ENCODE peak calls at places on chromosomes 1 and 21, in nine cellular contexts. W is GM23248; H is bronchial epithelial cell; B is CD8-positive, alpha-beta memory T cell; T is body of pancreas; Y is CD4-positive, alpha-beta memory T cell; C is epithelial cell of esophagus; E is heart left ventricle; G is NT2/D1. I is an unnamed sample.

GRCh38 chr1:29126198-29126597 is 2.5 kb upstream of the TMEM200B start:
- DNase-seq in W (no peak), H (no peak), B (no peak), T (no peak), Y (no peak), C (no peak), E (no peak), G (no peak), I (no peak)

GRCh38 chr1:223363057-223363855 is 720 bp downstream of the SUSD4 start:
- DNase-seq in W (peak), H (no peak), B (peak), T (peak), Y (peak), C (no peak), E (peak), G (no peak), I (peak)

GRCh38 chr1:157482717-157483116 is 69.6 kb downstream of the FCRL5 start:
- DNase-seq in W (no peak), H (no peak), B (no peak), T (no peak), Y (no peak), C (no peak), E (no peak), G (no peak), I (no peak)

GRCh38 chr1:199646761-199647160 is 380.7 kb upstream of the NR5A2 start:
- DNase-seq in W (no peak), H (no peak), B (no peak), T (peak), Y (no peak), C (no peak), E (no peak), G (no peak), I (no peak)

GRCh38 chr1:197618065-197618464 is 157.2 kb downstream of the DENND1B start:
- DNase-seq in W (peak), H (no peak), B (no peak), T (no peak), Y (no peak), C (peak), E (no peak), G (no peak), I (peak)

GRCh38 chr1:110210604-110211502 is 739 bp downstream of the KCNC4 start:
- DNase-seq in W (peak), H (no peak), B (peak), T (peak), Y (peak), C (peak), E (peak), G (no peak), I (no peak)

GRCh38 chr1:230175839-230176238 is 108.8 kb downstream of the GALNT2 start:
- DNase-seq in W (no peak), H (no peak), B (no peak), T (no peak), Y (no peak), C (no peak), E (no peak), G (no peak), I (no peak)

GRCh38 chr21:15627011-15627410 is 102.8 kb upstream of the USP25 start:
- DNase-seq in W (no peak), H (no peak), B (no peak), T (no peak), Y (no peak), C (no peak), E (no peak), G (no peak), I (no peak)

GRCh38 chr1:86258106-86258505 is 101.5 kb upstream of the COL24A1 start:
- DNase-seq in W (peak), H (peak), B (no peak), T (no peak), Y (no peak), C (peak), E (no peak), G (no peak), I (no peak)

GRCh38 chr1:3249846-3250501 is 181.0 kb downstream of the PRDM16 start:
- DNase-seq in W (no peak), H (no peak), B (no peak), T (peak), Y (no peak), C (no peak), E (no peak), G (no peak), I (no peak)

GRCh38 chr1:60992165-60992564 is 90.2 kb upstream of the NFIA start:
- DNase-seq in W (no peak), H (no peak), B (no peak), T (no peak), Y (no peak), C (no peak), E (no peak), G (no peak), I (no peak)

GRCh38 chr1:111234258-111234657 is 6.7 kb downstream of the CHI3L2 start:
- DNase-seq in W (peak), H (peak), B (no peak), T (no peak), Y (no peak), C (peak), E (no peak), G (no peak), I (no peak)

GRCh38 chr1:31004231-31004621 is 61.3 kb downstream of the PUM1 start:
- DNase-seq in W (no peak), H (no peak), B (no peak), T (no peak), Y (no peak), C (no peak), E (no peak), G (no peak), I (no peak)

GRCh38 chr1:214686497-214686896 is 83.5 kb downstream of the CENPF start:
- DNase-seq in W (no peak), H (no peak), B (no peak), T (no peak), Y (no peak), C (no peak), E (no peak), G (no peak), I (no peak)

GRCh38 chr1:238823416-238823815 is 563.0 kb upstream of the CHRM3 start:
- DNase-seq in W (no peak), H (no peak), B (no peak), T (no peak), Y (no peak), C (no peak), E (no peak), G (no peak), I (no peak)

GRCh38 chr1:153805042-153805745 is 30.0 kb downstream of the SLC27A3 start:
- DNase-seq in W (peak), H (peak), B (peak), T (peak), Y (peak), C (peak), E (no peak), G (no peak), I (peak)

GRCh38 chr1:147907786-147908509 is 5.4 kb downstream of the GJA8 start:
- DNase-seq in W (no peak), H (no peak), B (no peak), T (no peak), Y (no peak), C (no peak), E (no peak), G (no peak), I (no peak)

GRCh38 chr1:37177230-37177864 is 143.0 kb upstream of the GRIK3 start:
- DNase-seq in W (peak), H (peak), B (no peak), T (peak), Y (no peak), C (peak), E (no peak), G (peak), I (no peak)

GRCh38 chr1:61268546-61269243 is 186.3 kb downstream of the NFIA start:
- DNase-seq in W (no peak), H (no peak), B (no peak), T (no peak), Y (no peak), C (no peak), E (no peak), G (no peak), I (no peak)

GRCh38 chr1:152109231-152109997 is 5.8 kb downstream of the TCHH start:
- DNase-seq in W (peak), H (no peak), B (no peak), T (no peak), Y (no peak), C (peak), E (no peak), G (no peak), I (no peak)

GRCh38 chr1:198643001-198643400 is 4.2 kb downstream of the PTPRC start:
- DNase-seq in W (no peak), H (no peak), B (no peak), T (no peak), Y (no peak), C (no peak), E (no peak), G (no peak), I (no peak)

GRCh38 chr1:11645670-11646265 is 8.5 kb downstream of the FBXO2 start:
- DNase-seq in W (peak), H (peak), B (peak), T (peak), Y (peak), C (peak), E (peak), G (peak), I (no peak)

GRCh38 chr1:117059334-117059677 is 820 bp upstream of the TTF2 start:
- DNase-seq in W (no peak), H (no peak), B (peak), T (peak), Y (peak), C (peak), E (no peak), G (no peak), I (no peak)

GRCh38 chr1:88327391-88328267 is 356.4 kb upstream of the PKN2 start:
- DNase-seq in W (peak), H (peak), B (no peak), T (peak), Y (no peak), C (peak), E (no peak), G (peak), I (peak)

GRCh38 chr21:34910396-34910795 is 138.7 kb downstream of the RUNX1 start:
- DNase-seq in W (no peak), H (no peak), B (no peak), T (no peak), Y (no peak), C (no peak), E (peak), G (no peak), I (no peak)

GRCh38 chr1:246748867-246749266 is 24.7 kb downstream of the SCCPDH start:
- DNase-seq in W (peak), H (peak), B (no peak), T (no peak), Y (no peak), C (peak), E (no peak), G (no peak), I (no peak)

GRCh38 chr1:204438628-204439027 is 27.0 kb upstream of the PPP1R15B start:
- DNase-seq in W (peak), H (peak), B (no peak), T (no peak), Y (no peak), C (peak), E (no peak), G (no peak), I (peak)

GRCh38 chr1:244326757-244327156 is 125.0 kb downstream of the ADSS2 start:
- DNase-seq in W (no peak), H (no peak), B (no peak), T (no peak), Y (no peak), C (no peak), E (no peak), G (no peak), I (no peak)

GRCh38 chr1:205067031-205067430 is 17.2 kb downstream of the TMEM81 start:
- DNase-seq in W (no peak), H (no peak), B (no peak), T (no peak), Y (no peak), C (no peak), E (no peak), G (no peak), I (no peak)

GRCh38 chr1:154463512-154463990 is 38.5 kb upstream of the TDRD10 start:
- DNase-seq in W (peak), H (no peak), B (peak), T (no peak), Y (peak), C (no peak), E (no peak), G (no peak), I (no peak)

GRCh38 chr1:90876098-90876497 is 145.7 kb downstream of the ZNF644 start:
- DNase-seq in W (no peak), H (no peak), B (no peak), T (no peak), Y (no peak), C (no peak), E (no peak), G (no peak), I (no peak)

GRCh38 chr1:43591181-43591580 is 58.8 kb upstream of the KDM4A start:
- DNase-seq in W (no peak), H (no peak), B (no peak), T (no peak), Y (no peak), C (no peak), E (no peak), G (no peak), I (no peak)

GRCh38 chr1:43588592-43588991 is 57.9 kb downstream of the PTPRF start:
- DNase-seq in W (no peak), H (no peak), B (no peak), T (no peak), Y (no peak), C (no peak), E (no peak), G (no peak), I (no peak)

GRCh38 chr1:43592974-43593683 is 56.8 kb upstream of the KDM4A start:
- DNase-seq in W (no peak), H (no peak), B (no peak), T (no peak), Y (no peak), C (no peak), E (no peak), G (no peak), I (no peak)

GRCh38 chr1:43590389-43590788 is 59.6 kb upstream of the KDM4A start:
- DNase-seq in W (no peak), H (no peak), B (no peak), T (no peak), Y (no peak), C (no peak), E (no peak), G (no peak), I (no peak)

DNA sequence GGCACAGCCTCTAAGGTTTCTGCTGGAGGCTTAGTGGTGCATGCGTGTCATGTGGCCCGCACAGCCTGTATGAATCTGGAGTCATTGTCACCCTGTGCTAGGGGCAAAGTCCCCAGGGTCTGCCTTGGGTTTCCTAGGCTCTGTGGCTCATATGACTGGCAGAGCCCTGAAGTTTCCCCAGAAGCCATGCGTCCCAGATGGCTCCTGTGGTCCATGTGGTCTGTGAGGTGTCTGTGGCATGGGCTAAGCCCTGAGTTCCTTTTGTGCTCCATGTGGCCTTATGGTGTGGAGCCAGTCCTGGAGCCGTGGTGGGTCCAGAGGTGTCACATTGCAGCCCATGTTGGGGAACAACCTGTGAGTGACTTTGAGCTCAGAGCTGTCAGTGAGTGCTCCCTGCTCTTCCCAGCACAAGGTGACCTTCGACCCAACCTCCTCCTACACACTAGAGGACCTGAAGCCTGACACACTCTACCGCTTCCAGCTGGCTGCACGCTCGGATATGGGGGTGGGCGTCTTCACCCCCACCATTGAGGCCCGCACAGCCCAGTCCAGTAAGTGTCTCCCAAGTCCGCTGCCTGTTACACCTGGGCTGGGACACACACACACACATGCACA is 57.8 kb upstream of the KDM4A start:
- DNase-seq in W (no peak), H (no peak), B (no peak), T (no peak), Y (no peak), C (no peak), E (no peak), G (no peak), I (no peak)
- H3K4me3 ChIP-seq in W (no peak), H (no peak), B (no peak), T (no peak), Y (no peak), C (no peak), E (no peak), G (no peak), I (no peak)

DNA sequence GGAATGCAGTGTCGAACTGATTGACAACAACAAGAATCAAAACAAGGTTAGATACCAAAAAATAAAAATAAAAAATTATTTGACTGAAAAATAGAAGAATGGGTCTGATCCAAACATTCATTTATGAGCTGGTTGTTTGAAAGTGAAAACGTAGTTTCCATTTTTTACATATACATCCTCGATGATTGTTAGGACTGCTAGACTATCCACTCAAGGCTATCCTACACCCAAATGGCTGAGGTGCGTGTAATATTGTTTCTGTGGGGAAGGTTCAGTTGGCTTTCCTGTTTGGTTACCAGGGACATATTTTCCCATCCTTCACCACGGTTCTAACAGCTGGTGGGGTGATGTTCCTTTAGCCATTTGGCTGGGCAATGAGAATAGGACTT is 66.2 kb downstream of the MAP3K7CL start:
- DNase-seq in W (peak), H (no peak), B (no peak), T (no peak), Y (no peak), C (no peak), E (no peak), G (no peak), I (no peak)
- H3K4me3 ChIP-seq in W (peak), H (no peak), B (peak), T (no peak), Y (no peak), C (no peak), E (peak), G (no peak), I (no peak)

DNA sequence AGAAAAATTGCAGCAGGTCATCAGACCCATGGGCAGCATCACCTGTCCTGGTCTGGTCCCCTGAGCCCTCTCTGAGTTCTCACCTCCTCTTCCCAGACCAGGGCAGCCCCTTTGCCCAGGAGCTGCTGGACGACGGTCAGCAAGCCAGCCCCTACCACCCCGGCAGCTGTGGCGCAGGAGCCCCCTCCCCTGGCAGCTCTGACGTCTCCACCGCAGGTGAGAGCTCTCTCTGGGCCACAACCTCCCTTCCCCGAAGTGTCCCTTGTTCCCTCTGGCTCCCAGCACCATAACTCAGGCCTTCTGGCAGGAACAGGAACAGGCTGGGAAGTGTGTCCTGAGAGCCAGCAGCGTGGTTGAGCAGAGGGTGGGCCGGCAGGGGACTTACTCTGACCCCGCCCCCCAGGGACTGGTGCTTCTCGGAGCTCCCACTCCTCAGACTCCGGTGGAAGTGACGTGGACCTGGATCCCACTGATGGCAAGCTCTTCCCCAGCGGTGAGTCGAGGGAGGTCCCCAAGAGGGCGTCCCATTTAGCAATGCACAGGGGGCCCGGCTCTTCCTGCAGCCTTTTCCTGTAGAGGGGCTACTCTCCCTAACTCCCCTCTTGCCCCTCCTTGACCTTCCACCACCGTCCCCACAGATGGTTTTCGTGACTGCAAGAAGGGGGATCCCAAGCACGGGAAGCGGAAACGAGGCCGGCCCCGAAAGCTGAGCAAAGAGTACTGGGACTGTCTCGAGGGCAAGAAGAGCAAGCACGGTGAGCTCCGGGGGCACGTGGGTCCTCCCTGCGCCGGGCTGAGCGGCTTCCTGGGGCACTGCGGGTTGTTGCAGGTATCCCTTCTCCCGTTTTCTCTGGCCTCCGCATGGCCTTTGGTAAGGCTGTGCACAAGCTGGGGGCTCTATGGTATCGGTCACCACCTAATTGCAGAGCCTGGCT is 2.4 kb downstream of the ELF3 start:
- DNase-seq in W (no peak), H (no peak), B (no peak), T (peak), Y (no peak), C (no peak), E (no peak), G (no peak), I (no peak)
- H3K4me3 ChIP-seq in W (no peak), H (peak), B (no peak), T (peak), Y (no peak), C (peak), E (no peak), G (no peak), I (no peak)

DNA sequence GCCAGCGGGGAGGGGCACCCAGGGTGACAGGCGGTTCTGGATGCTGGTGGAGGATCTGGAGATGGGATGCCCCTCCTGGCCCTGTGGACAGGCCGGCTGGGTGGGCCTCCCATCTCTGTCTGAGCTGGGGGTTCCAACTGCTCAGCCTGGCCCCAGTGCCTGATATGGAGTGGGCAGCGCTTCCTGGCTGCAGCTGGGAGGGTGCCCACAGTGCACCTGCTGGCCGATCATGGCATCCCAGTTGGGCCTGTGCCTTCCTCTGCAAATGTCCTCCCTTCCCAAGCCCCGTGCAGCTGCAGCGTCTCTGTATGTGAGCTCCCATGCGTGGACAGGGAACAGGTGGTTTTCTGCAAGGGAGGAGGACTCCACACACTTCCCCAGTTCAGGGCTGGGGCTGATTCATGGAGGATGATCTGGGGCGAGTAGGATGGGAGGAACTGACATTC is 2.1 kb downstream of the PFKL start:
- DNase-seq in W (no peak), H (no peak), B (no peak), T (no peak), Y (no peak), C (peak), E (no peak), G (no peak), I (no peak)
- H3K4me3 ChIP-seq in W (no peak), H (no peak), B (no peak), T (no peak), Y (no peak), C (no peak), E (no peak), G (no peak), I (no peak)

GRCh38 chr1:44826375-44827196 is 16.5 kb downstream of the PTCH2 start:
- DNase-seq in W (no peak), H (no peak), B (no peak), T (no peak), Y (no peak), C (no peak), E (peak), G (no peak), I (no peak)
- H3K4me3 ChIP-seq in W (no peak), H (no peak), B (no peak), T (no peak), Y (no peak), C (no peak), E (peak), G (no peak), I (no peak)

GRCh38 chr1:228664399-228664914 is 70.8 kb upstream of the RHOU start:
- DNase-seq in W (peak), H (peak), B (peak), T (peak), Y (peak), C (peak), E (peak), G (peak), I (no peak)
- H3K4me3 ChIP-seq in W (no peak), H (no peak), B (no peak), T (no peak), Y (no peak), C (no peak), E (no peak), G (no peak), I (no peak)

I was measured in skeletal muscle cell.